ENCODE peak calls at places on chromosomes 1 and 21, in nine cellular contexts. B is GM10248, E is endothelial cell, A is GM12865, G is H1, P is progenitor cell of endocrine pancreas, S is fibroblast of mammary gland, F is AG04449, I is fibroblast of pulmonary artery. C is an unnamed sample.

GRCh38 chr21:36075171-36075570 is 5.3 kb downstream of the CBR1 start:
- DNase-seq in B (no peak), E (no peak), A (no peak), G (no peak), P (no peak), S (no peak), F (no peak), I (no peak), C (no peak)

GRCh38 chr21:46071082-46071481 is 26.8 kb upstream of the COL6A2 start:
- DNase-seq in B (no peak), E (no peak), A (no peak), G (no peak), P (peak; percentile 3), S (no peak), F (no peak), I (no peak), C (no peak)

GRCh38 chr1:240031414-240031813 is 60.3 kb upstream of the FMN2 start:
- DNase-seq in B (no peak), E (no peak), A (no peak), G (no peak), P (no peak), S (peak; percentile 68), F (peak; percentile 49), I (peak; percentile 22), C (no peak)

GRCh38 chr1:43312212-43312623 is 11.4 kb downstream of the TIE1 start:
- DNase-seq in B (no peak), E (no peak), A (no peak), G (no peak), P (no peak), S (no peak), F (no peak), I (no peak), C (no peak)

GRCh38 chr1:20723159-20723536 is 5.3 kb upstream of the KIF17 start:
- DNase-seq in B (no peak), E (no peak), A (no peak), G (no peak), P (no peak), S (no peak), F (no peak), I (no peak), C (no peak)

GRCh38 chr1:12179111-12179519 is 12.3 kb downstream of the TNFRSF1B start:
- DNase-seq in B (no peak), E (no peak), A (peak; percentile 55), G (no peak), P (no peak), S (no peak), F (peak; percentile 49), I (peak; percentile 61), C (no peak)

GRCh38 chr1:108190686-108191416 is 9.3 kb downstream of the SLC25A24 start:
- DNase-seq in B (no peak), E (no peak), A (peak; percentile 70), G (no peak), P (no peak), S (no peak), F (no peak), I (no peak), C (peak; percentile 30)

GRCh38 chr1:204286841-204287387 is 72.8 kb downstream of the PLEKHA6 start:
- DNase-seq in B (no peak), E (no peak), A (no peak), G (no peak), P (no peak), S (no peak), F (no peak), I (peak; percentile 22), C (no peak)

GRCh38 chr1:42952353-42953001 is 6.2 kb downstream of the SLC2A1 start:
- DNase-seq in B (peak; percentile 61), E (no peak), A (peak; percentile 84), G (no peak), P (no peak), S (no peak), F (no peak), I (no peak), C (peak; percentile 69)

GRCh38 chr1:41638086-41639024 is 153.9 kb upstream of the EDN2 start:
- DNase-seq in B (no peak), E (no peak), A (no peak), G (no peak), P (no peak), S (no peak), F (no peak), I (no peak), C (no peak)

GRCh38 chr1:24221246-24221645 is 34.2 kb upstream of the IFNLR1 start:
- DNase-seq in B (no peak), E (no peak), A (no peak), G (no peak), P (no peak), S (no peak), F (no peak), I (no peak), C (no peak)

GRCh38 chr1:87394462-87394861 is 65.8 kb downstream of the LMO4 start:
- DNase-seq in B (no peak), E (no peak), A (no peak), G (no peak), P (no peak), S (no peak), F (no peak), I (no peak), C (no peak)

GRCh38 chr1:63821650-63822049 is 47.8 kb downstream of the ROR1 start:
- DNase-seq in B (no peak), E (no peak), A (no peak), G (no peak), P (no peak), S (peak; percentile 74), F (no peak), I (peak; percentile 85), C (no peak)

GRCh38 chr1:238458924-238459323 is 568.2 kb upstream of the ZP4 start:
- DNase-seq in B (no peak), E (no peak), A (no peak), G (no peak), P (no peak), S (no peak), F (no peak), I (no peak), C (no peak)

GRCh38 chr21:37208056-37208705 is 59.0 kb downstream of the VPS26C start:
- DNase-seq in B (peak; percentile 85), E (no peak), A (peak; percentile 91), G (no peak), P (no peak), S (no peak), F (no peak), I (no peak), C (peak; percentile 83)

GRCh38 chr21:44085491-44086321 is 21.5 kb upstream of the PWP2 start:
- DNase-seq in B (no peak), E (no peak), A (no peak), G (peak; percentile 26), P (no peak), S (no peak), F (no peak), I (peak; percentile 45), C (no peak)

GRCh38 chr1:236467327-236467641 is 56.5 kb upstream of the LGALS8 start:
- DNase-seq in B (no peak), E (no peak), A (no peak), G (no peak), P (no peak), S (no peak), F (no peak), I (no peak), C (no peak)

GRCh38 chr1:246588322-246588721 is 22.1 kb downstream of the CNST start:
- DNase-seq in B (no peak), E (no peak), A (no peak), G (no peak), P (no peak), S (peak; percentile 87), F (no peak), I (peak; percentile 60), C (no peak)

GRCh38 chr1:149936992-149937705 is 470 bp upstream of the MTMR11 start:
- DNase-seq in B (no peak), E (no peak), A (peak; percentile 16), G (no peak), P (no peak), S (peak; percentile 71), F (no peak), I (peak; percentile 45), C (no peak)

GRCh38 chr21:23160914-23161313 is 2162.7 kb downstream of the NCAM2 start:
- DNase-seq in B (no peak), E (no peak), A (no peak), G (no peak), P (no peak), S (no peak), F (no peak), I (no peak), C (no peak)
- TF ChIP-seq CTCF in B (no peak), E (no peak), A (no peak), G (no peak), P (peak; percentile 28), S (no peak), F (no peak), I (no peak), C (no peak)

DNA sequence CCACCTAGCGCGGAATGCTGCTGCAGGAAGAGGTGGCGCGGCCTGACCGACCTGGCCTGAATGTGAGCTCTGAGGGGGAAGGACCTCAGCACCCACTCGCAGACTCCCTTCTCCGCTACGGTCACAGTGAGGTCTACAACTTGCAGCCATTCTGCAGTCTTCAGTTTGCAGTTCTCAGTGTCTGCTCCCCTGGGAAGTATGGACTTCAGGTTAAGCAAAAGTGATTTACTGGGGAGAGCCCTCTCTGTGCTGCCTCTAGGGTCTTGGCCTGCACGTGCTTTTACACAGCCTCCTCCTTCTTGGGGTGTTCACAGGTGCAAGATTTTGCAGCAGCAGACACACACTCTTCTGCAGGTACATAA is 296.0 kb downstream of the OMA1 start:
- DNase-seq in B (no peak), E (no peak), A (no peak), G (no peak), P (no peak), S (no peak), F (no peak), I (no peak), C (no peak)
- TF ChIP-seq CTCF in B (no peak), E (no peak), A (no peak), G (no peak), P (no peak), S (no peak), F (no peak), I (no peak), C (no peak)

DNA sequence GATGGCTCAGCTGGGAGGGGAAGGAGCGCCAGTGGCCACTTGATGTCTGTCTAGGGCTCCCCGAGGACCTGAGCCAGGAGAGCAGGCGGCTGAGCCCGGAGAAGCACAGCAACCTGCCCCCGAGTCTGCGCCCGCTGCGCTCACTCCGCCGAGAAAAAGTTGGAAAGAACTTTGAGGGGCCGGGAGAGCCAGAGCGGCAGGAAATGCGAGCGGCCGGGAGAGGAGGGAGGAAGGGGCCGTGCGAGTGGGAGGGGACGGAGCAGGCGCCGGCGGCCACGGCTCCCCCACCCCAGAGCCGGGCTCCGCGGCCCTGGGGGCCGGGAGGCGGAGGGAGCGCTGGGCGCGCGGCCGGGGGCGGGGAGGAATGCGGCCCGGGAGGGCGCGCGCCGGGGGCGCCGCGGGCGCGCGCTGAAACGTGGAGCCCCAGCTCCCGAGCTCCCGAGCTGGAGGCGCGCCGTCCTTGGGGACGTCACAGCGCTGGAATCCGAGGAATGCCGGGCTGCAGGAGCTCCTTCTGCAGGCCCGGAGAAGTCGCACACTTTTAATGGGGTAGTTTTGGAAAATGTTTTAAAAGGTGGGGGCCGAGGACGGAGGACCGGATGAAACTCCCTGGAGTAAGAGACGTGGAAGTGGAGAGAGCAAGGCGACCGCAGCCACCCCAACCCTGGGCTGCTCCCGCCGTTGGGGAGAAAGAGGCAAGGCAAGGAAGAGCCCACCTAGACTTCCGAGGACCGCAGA is at the start of gene PTPN14:
- DNase-seq in B (peak; percentile 32), E (peak; percentile 92), A (no peak), G (peak; percentile 87), P (peak; percentile 85), S (peak; percentile 89), F (peak; percentile 67), I (peak; percentile 96), C (peak; percentile 58)
- TF ChIP-seq CTCF in B (no peak), E (no peak), A (no peak), G (peak; percentile 38), P (peak; percentile 50), S (peak; percentile 36), F (peak; percentile 55), I (peak; percentile 40), C (no peak)

GRCh38 chr1:207565546-207566468 is 69.8 kb downstream of the CR1 start:
- DNase-seq in B (no peak), E (peak; percentile 39), A (peak; percentile 2), G (peak; percentile 61), P (no peak), S (peak; percentile 12), F (no peak), I (peak; percentile 15), C (no peak)
- TF ChIP-seq CTCF in B (peak; percentile 44), E (peak; percentile 34), A (peak; percentile 19), G (peak; percentile 49), P (peak; percentile 45), S (peak; percentile 47), F (no peak), I (peak; percentile 51), C (peak; percentile 27)